ENCODE peak calls at places on chromosomes 11 and 22, in eight cellular contexts. T, B, K, V, D, N, W and X are unnamed samples.

GRCh38 chr11:111221208-111221607 is 24.3 kb upstream of the POU2AF2 start:
- DNase-seq in T (no peak), B (no peak), K (no peak), V (no peak), D (no peak), N (no peak), W (no peak), X (no peak)

GRCh38 chr11:76578655-76579046 is 91.9 kb downstream of the LRRC32 start:
- DNase-seq in T (no peak), B (no peak), K (no peak), V (no peak), D (peak), N (peak), W (peak), X (peak)

GRCh38 chr11:64056213-64056785 is 20.6 kb downstream of the FLRT1 start:
- DNase-seq in T (no peak), B (no peak), K (no peak), V (no peak), D (no peak), N (no peak), W (no peak), X (no peak)

GRCh38 chr11:116366451-116366850 is 406.3 kb downstream of the BUD13 start:
- DNase-seq in T (no peak), B (no peak), K (no peak), V (no peak), D (no peak), N (peak), W (no peak), X (no peak)

GRCh38 chr11:99325807-99326206 is 305.1 kb downstream of the CNTN5 start:
- DNase-seq in T (no peak), B (no peak), K (no peak), V (no peak), D (no peak), N (peak), W (peak), X (no peak)

GRCh38 chr11:6755303-6755952 is 16.3 kb downstream of the OR2AG2 start:
- DNase-seq in T (peak), B (peak), K (peak), V (no peak), D (no peak), N (peak), W (peak), X (peak)

GRCh38 chr11:19934828-19935259 is 222.2 kb downstream of the NAV2 start:
- DNase-seq in T (no peak), B (no peak), K (no peak), V (no peak), D (peak), N (peak), W (peak), X (no peak)

GRCh38 chr11:56876621-56877312 is 111.9 kb upstream of the OR5AK2 start:
- DNase-seq in T (no peak), B (no peak), K (no peak), V (no peak), D (no peak), N (no peak), W (peak), X (no peak)

GRCh38 chr11:86740628-86741488 is 59.5 kb upstream of the PRSS23 start:
- DNase-seq in T (no peak), B (no peak), K (no peak), V (peak), D (peak), N (peak), W (peak), X (peak)

GRCh38 chr11:47431356-47432083 is 5.3 kb upstream of the PSMC3 start:
- DNase-seq in T (no peak), B (no peak), K (no peak), V (no peak), D (no peak), N (no peak), W (no peak), X (no peak)

GRCh38 chr11:3970101-3970500 is 114.6 kb downstream of the STIM1 start:
- DNase-seq in T (no peak), B (no peak), K (no peak), V (no peak), D (no peak), N (no peak), W (no peak), X (no peak)

GRCh38 chr22:49151256-49152131 is 676.2 kb downstream of the BRD1 start:
- DNase-seq in T (no peak), B (peak), K (no peak), V (no peak), D (peak), N (no peak), W (no peak), X (no peak)

GRCh38 chr11:40241524-40242037 is 1217.9 kb downstream of the LRRC4C start:
- DNase-seq in T (no peak), B (peak), K (no peak), V (no peak), D (no peak), N (peak), W (no peak), X (no peak)

GRCh38 chr22:44667829-44668189 is 34.2 kb upstream of the PRR5 start:
- DNase-seq in T (peak), B (no peak), K (no peak), V (no peak), D (no peak), N (no peak), W (no peak), X (peak)

GRCh38 chr11:64799256-64799924 is 3.6 kb downstream of the MAP4K2 start:
- DNase-seq in T (no peak), B (no peak), K (no peak), V (no peak), D (no peak), N (no peak), W (no peak), X (peak)

GRCh38 chr11:65663634-65664200 is 1.0 kb upstream of the RELA start:
- DNase-seq in T (peak), B (no peak), K (peak), V (peak), D (no peak), N (no peak), W (no peak), X (peak)

GRCh38 chr11:70661763-70662501 is 263.6 kb downstream of the CTTN start:
- DNase-seq in T (no peak), B (peak), K (no peak), V (no peak), D (no peak), N (peak), W (no peak), X (peak)

GRCh38 chr11:117614695-117615094 is 182.3 kb downstream of the DSCAML1 start:
- DNase-seq in T (no peak), B (no peak), K (no peak), V (no peak), D (peak), N (peak), W (no peak), X (peak)

GRCh38 chr11:19253149-19253540 is 12.4 kb upstream of the E2F8 start:
- DNase-seq in T (no peak), B (peak), K (no peak), V (no peak), D (no peak), N (no peak), W (no peak), X (no peak)

GRCh38 chr22:42001127-42001526 is 2.5 kb downstream of the WBP2NL start:
- DNase-seq in T (no peak), B (peak), K (no peak), V (no peak), D (peak), N (no peak), W (no peak), X (no peak)

GRCh38 chr11:116613201-116613910 is 159.4 kb downstream of the BUD13 start:
- DNase-seq in T (no peak), B (no peak), K (no peak), V (no peak), D (no peak), N (no peak), W (no peak), X (no peak)

GRCh38 chr11:11157201-11157600 is 195.8 kb downstream of the CSNK2A3 start:
- DNase-seq in T (peak), B (peak), K (peak), V (no peak), D (no peak), N (peak), W (peak), X (peak)

GRCh38 chr22:29715705-29716104 is 4.1 kb upstream of the CABP7 start:
- DNase-seq in T (no peak), B (no peak), K (no peak), V (no peak), D (no peak), N (no peak), W (no peak), X (no peak)